ENCODE peak calls at places on chromosomes 11 and 22, in six cellular contexts. One of them, this sample, is unnamed. For H3K9me2, the result is how much of the 10 kb centered on the place peaks cover.

GRCh38 chr22:31604137-31604705 is 57.8 kb downstream of the PISD start:
- DNase-seq in HCT116: no peak
- DNase-seq in PC-9: no peak
- DNase-seq in GM23338: no peak
- DNase-seq in OCI-LY7: no peak
- DNase-seq in MM.1S: no peak
- DNase-seq in this sample: no peak

GRCh38 chr11:123545726-123546125 is 108.7 kb downstream of the SCN3B start:
- DNase-seq in MM.1S: no peak
- DNase-seq in HCT116: no peak
- DNase-seq in PC-9: no peak
- DNase-seq in OCI-LY7: no peak
- DNase-seq in GM23338: no peak
- DNase-seq in this sample: no peak

GRCh38 chr11:6476571-6476970 is 2.8 kb upstream of the TRIM3 start:
- DNase-seq in MM.1S: no peak
- DNase-seq in GM23338: peak
- DNase-seq in OCI-LY7: no peak
- DNase-seq in HCT116: no peak
- DNase-seq in PC-9: no peak
- DNase-seq in this sample: no peak

GRCh38 chr11:106697058-106697457 is 321.2 kb downstream of the GUCY1A2 start:
- DNase-seq in PC-9: peak
- DNase-seq in MM.1S: no peak
- DNase-seq in OCI-LY7: no peak
- DNase-seq in GM23338: no peak
- DNase-seq in HCT116: no peak
- DNase-seq in this sample: no peak

GRCh38 chr22:23555118-23555517 is 25.0 kb downstream of the IGLL1 start:
- DNase-seq in PC-9: no peak
- DNase-seq in HCT116: no peak
- DNase-seq in OCI-LY7: no peak
- DNase-seq in MM.1S: no peak
- DNase-seq in GM23338: no peak
- DNase-seq in this sample: no peak

GRCh38 chr11:125941606-125942275 is 4.1 kb upstream of the VSIG10L2 start:
- DNase-seq in HCT116: peak
- DNase-seq in GM23338: peak
- DNase-seq in OCI-LY7: peak
- DNase-seq in MM.1S: peak
- DNase-seq in PC-9: no peak
- DNase-seq in this sample: peak

GRCh38 chr11:119754656-119755350 is 25.8 kb upstream of the NECTIN1 start:
- DNase-seq in HCT116: no peak
- DNase-seq in MM.1S: no peak
- DNase-seq in GM23338: no peak
- DNase-seq in PC-9: no peak
- DNase-seq in OCI-LY7: no peak
- DNase-seq in this sample: no peak

GRCh38 chr11:112023104-112023503 is 2.1 kb upstream of the DLAT start:
- DNase-seq in PC-9: no peak
- DNase-seq in OCI-LY7: peak
- DNase-seq in GM23338: peak
- DNase-seq in HCT116: no peak
- DNase-seq in MM.1S: no peak
- DNase-seq in this sample: peak

GRCh38 chr11:64173616-64174355 is 7.9 kb upstream of the MACROD1 start:
- DNase-seq in HCT116: no peak
- DNase-seq in MM.1S: no peak
- DNase-seq in GM23338: no peak
- DNase-seq in OCI-LY7: no peak
- DNase-seq in PC-9: no peak
- DNase-seq in this sample: no peak

GRCh38 chr11:83938148-83938547 is 652.0 kb upstream of the CCDC90B start:
- DNase-seq in GM23338: no peak
- DNase-seq in OCI-LY7: no peak
- DNase-seq in PC-9: no peak
- DNase-seq in HCT116: no peak
- DNase-seq in MM.1S: peak
- DNase-seq in this sample: no peak

GRCh38 chr11:8759634-8760033 is 77.0 kb downstream of the RPL27A start:
- DNase-seq in HCT116: no peak
- DNase-seq in GM23338: no peak
- DNase-seq in OCI-LY7: no peak
- DNase-seq in MM.1S: no peak
- DNase-seq in PC-9: no peak
- DNase-seq in this sample: no peak

GRCh38 chr11:385594-386351 is 8.2 kb upstream of the PKP3 start:
- DNase-seq in GM23338: no peak
- DNase-seq in HCT116: no peak
- DNase-seq in OCI-LY7: no peak
- DNase-seq in PC-9: no peak
- DNase-seq in MM.1S: no peak
- DNase-seq in this sample: no peak

GRCh38 chr11:67268684-67269268 is 2.5 kb downstream of the GRK2 start:
- DNase-seq in GM23338: no peak
- DNase-seq in MM.1S: no peak
- DNase-seq in PC-9: no peak
- DNase-seq in OCI-LY7: no peak
- DNase-seq in HCT116: no peak
- DNase-seq in this sample: no peak

GRCh38 chr22:26047920-26048319 is 121.3 kb upstream of the SEZ6L start:
- DNase-seq in MM.1S: no peak
- DNase-seq in OCI-LY7: no peak
- DNase-seq in PC-9: no peak
- DNase-seq in GM23338: no peak
- DNase-seq in HCT116: no peak
- DNase-seq in this sample: no peak

GRCh38 chr11:93392862-93393261 is 62.3 kb downstream of the DEUP1 start:
- DNase-seq in MM.1S: no peak
- DNase-seq in OCI-LY7: no peak
- DNase-seq in PC-9: no peak
- DNase-seq in HCT116: no peak
- DNase-seq in GM23338: no peak
- DNase-seq in this sample: no peak

GRCh38 chr22:36359172-36359973 is 28.4 kb downstream of the MYH9 start:
- DNase-seq in OCI-LY7: peak
- DNase-seq in PC-9: no peak
- DNase-seq in GM23338: no peak
- DNase-seq in MM.1S: no peak
- DNase-seq in HCT116: no peak
- DNase-seq in this sample: peak

DNA sequence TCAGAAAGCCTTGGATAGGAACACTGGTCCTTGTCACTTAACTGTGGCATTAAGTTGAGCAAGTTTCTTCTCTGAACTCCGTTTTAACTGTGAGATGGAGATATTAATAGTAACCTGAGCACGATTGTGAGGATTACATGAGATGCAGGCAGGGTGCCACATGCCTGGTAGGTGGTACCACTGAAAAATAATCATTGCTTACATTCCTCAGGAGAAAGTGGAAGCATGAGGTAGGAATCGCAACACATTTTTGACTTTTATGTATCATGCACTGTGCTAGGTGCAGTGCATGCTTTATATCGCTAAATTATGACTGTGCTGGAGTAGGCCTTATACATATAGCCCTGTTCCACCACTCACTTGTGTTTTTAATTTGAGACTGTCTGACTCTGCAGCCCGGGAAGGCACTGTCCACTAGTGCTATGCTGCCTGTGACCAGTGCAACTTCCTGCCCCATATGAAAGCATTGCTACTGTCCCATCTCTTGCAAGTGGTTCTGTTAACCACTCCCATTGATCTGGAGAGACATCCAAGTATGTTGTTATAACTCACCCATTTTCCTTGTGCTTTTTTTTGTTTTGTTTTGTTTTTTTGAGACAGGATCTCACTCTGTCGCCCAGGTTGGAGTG is 997 bp downstream of the UQCR10 start:
- DNase-seq in OCI-LY7: no peak
- DNase-seq in HCT116: no peak
- DNase-seq in PC-9: no peak
- DNase-seq in GM23338: no peak
- DNase-seq in MM.1S: no peak
- DNase-seq in this sample: no peak
- H3K9me2 ChIP-seq in OCI-LY7: under half
- H3K9me2 ChIP-seq in HCT116: under half
- H3K9me2 ChIP-seq in PC-9: under half
- H3K9me2 ChIP-seq in GM23338: under half
- H3K9me2 ChIP-seq in MM.1S: under half
- H3K9me2 ChIP-seq in this sample: under half

GRCh38 chr11:61090521-61090920 is 11.8 kb upstream of the CD5 start:
- DNase-seq in HCT116: no peak
- DNase-seq in PC-9: no peak
- DNase-seq in GM23338: no peak
- DNase-seq in OCI-LY7: no peak
- DNase-seq in MM.1S: no peak
- DNase-seq in this sample: no peak

GRCh38 chr11:61090982-61091372 is 11.3 kb upstream of the CD5 start:
- DNase-seq in PC-9: no peak
- DNase-seq in GM23338: no peak
- DNase-seq in OCI-LY7: no peak
- DNase-seq in MM.1S: no peak
- DNase-seq in HCT116: no peak
- DNase-seq in this sample: no peak

GRCh38 chr11:61092280-61092766 is 10.0 kb upstream of the CD5 start:
- DNase-seq in OCI-LY7: no peak
- DNase-seq in HCT116: no peak
- DNase-seq in PC-9: no peak
- DNase-seq in GM23338: no peak
- DNase-seq in MM.1S: no peak
- DNase-seq in this sample: no peak

GRCh38 chr11:61092908-61093763 is 9.2 kb upstream of the CD5 start:
- DNase-seq in GM23338: no peak
- DNase-seq in PC-9: no peak
- DNase-seq in OCI-LY7: no peak
- DNase-seq in HCT116: no peak
- DNase-seq in MM.1S: no peak
- DNase-seq in this sample: no peak

GRCh38 chr11:61091373-61092279 is 10.7 kb upstream of the CD5 start:
- DNase-seq in HCT116: no peak
- DNase-seq in GM23338: no peak
- DNase-seq in MM.1S: no peak
- DNase-seq in OCI-LY7: no peak
- DNase-seq in PC-9: no peak
- DNase-seq in this sample: no peak
- H3K9me2 ChIP-seq in HCT116: under half
- H3K9me2 ChIP-seq in GM23338: under half
- H3K9me2 ChIP-seq in MM.1S: under half
- H3K9me2 ChIP-seq in OCI-LY7: under half
- H3K9me2 ChIP-seq in PC-9: under half
- H3K9me2 ChIP-seq in this sample: under half

DNA sequence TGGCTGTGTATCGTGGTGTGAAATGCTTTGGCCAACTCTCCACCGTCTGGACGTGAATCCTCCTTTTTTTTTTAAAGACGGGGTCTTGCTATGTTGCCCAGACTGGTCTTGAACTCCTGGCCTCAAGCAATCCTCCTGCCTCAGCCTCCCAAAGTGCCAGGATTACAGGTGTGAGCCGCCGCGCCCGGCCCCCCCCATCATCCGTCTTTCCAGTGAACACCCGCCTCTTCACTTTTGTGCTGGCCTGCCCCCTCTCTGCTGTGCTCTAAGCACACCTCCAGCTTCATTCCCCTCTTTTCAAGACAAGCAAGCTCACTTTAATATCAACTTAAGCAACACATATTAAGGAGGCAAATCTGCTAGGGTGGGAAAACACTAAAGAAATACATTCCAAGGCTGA is 35.3 kb downstream of the IGSF9B start:
- DNase-seq in GM23338: no peak
- DNase-seq in PC-9: no peak
- DNase-seq in MM.1S: no peak
- DNase-seq in HCT116: no peak
- DNase-seq in OCI-LY7: no peak
- DNase-seq in this sample: no peak
- H3K9me2 ChIP-seq in GM23338: under half
- H3K9me2 ChIP-seq in PC-9: under half
- H3K9me2 ChIP-seq in MM.1S: under half
- H3K9me2 ChIP-seq in HCT116: under half
- H3K9me2 ChIP-seq in OCI-LY7: under half
- H3K9me2 ChIP-seq in this sample: under half

GRCh38 chr22:39280250-39280649 is 35.5 kb upstream of the PDGFB start:
- DNase-seq in MM.1S: no peak
- DNase-seq in GM23338: no peak
- DNase-seq in PC-9: no peak
- DNase-seq in OCI-LY7: no peak
- DNase-seq in HCT116: no peak
- DNase-seq in this sample: no peak
- H3K9me2 ChIP-seq in MM.1S: under half
- H3K9me2 ChIP-seq in GM23338: under half
- H3K9me2 ChIP-seq in PC-9: under half
- H3K9me2 ChIP-seq in OCI-LY7: under half
- H3K9me2 ChIP-seq in HCT116: under half
- H3K9me2 ChIP-seq in this sample: under half

GRCh38 chr22:49606562-49606961 is 221.1 kb downstream of the BRD1 start:
- DNase-seq in OCI-LY7: no peak
- DNase-seq in HCT116: no peak
- DNase-seq in MM.1S: no peak
- DNase-seq in PC-9: no peak
- DNase-seq in GM23338: no peak
- DNase-seq in this sample: no peak
- H3K9me2 ChIP-seq in OCI-LY7: under half
- H3K9me2 ChIP-seq in HCT116: under half
- H3K9me2 ChIP-seq in MM.1S: under half
- H3K9me2 ChIP-seq in PC-9: under half
- H3K9me2 ChIP-seq in GM23338: under half
- H3K9me2 ChIP-seq in this sample: under half

DNA sequence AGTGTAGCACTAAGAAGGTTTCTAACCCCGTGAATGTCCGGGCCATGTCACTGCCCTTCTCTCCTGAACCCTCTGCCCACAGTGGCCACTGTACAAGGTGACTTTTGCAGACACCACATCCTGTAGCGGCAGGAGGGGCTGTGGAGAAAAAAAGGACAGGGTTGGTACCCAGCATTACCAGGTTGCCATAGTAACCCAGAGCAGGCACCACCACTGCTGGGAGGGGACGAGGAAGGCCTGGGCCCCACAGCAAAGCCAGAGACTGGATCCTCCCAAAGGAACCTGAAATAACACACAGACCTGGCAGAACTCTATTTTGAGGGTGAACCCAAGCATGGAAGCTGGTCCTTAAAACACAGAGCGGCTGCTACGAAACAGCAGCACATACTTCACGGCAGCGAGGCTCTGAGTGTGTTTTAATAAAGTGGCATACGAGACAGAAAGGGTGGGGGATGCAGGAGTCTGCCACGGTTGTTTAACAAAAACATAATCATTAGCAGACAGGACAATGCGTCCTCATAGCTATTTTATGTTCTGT is 380.6 kb downstream of the CTTN start:
- DNase-seq in GM23338: no peak
- DNase-seq in PC-9: no peak
- DNase-seq in HCT116: no peak
- DNase-seq in OCI-LY7: no peak
- DNase-seq in MM.1S: no peak
- DNase-seq in this sample: no peak
- H3K9me2 ChIP-seq in GM23338: under half
- H3K9me2 ChIP-seq in PC-9: under half
- H3K9me2 ChIP-seq in HCT116: under half
- H3K9me2 ChIP-seq in OCI-LY7: under half
- H3K9me2 ChIP-seq in MM.1S: under half
- H3K9me2 ChIP-seq in this sample: under half

DNA sequence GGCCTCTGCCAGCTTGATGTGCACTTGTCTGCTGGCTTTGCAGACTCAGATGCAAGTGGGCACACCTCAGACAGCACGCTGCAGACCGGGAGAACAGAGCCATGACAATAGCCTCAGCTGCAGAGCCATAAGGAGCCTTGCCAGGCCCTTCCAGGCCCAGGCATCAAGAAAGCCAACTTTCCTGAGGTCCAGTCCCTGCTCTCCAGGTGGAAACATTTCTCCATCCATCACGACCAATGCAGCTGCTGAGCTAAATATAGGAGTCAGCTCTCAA is 41.2 kb downstream of the ALX4 start:
- DNase-seq in OCI-LY7: no peak
- DNase-seq in PC-9: no peak
- DNase-seq in HCT116: no peak
- DNase-seq in GM23338: no peak
- DNase-seq in MM.1S: no peak
- DNase-seq in this sample: no peak
- H3K9me2 ChIP-seq in OCI-LY7: under half
- H3K9me2 ChIP-seq in PC-9: under half
- H3K9me2 ChIP-seq in HCT116: under half
- H3K9me2 ChIP-seq in GM23338: under half
- H3K9me2 ChIP-seq in MM.1S: under half
- H3K9me2 ChIP-seq in this sample: under half

This sample was measured in Karpas-422.